ENCODE peak calls at places on chromosome 6, in seven cellular contexts. E, B, G, M, W, C and X are unnamed samples.
A peak's percentile ranks its signal among the peaks of the same experiment; 100 is the strongest.

GRCh38 chr6:18309046-18309445 is 44.7 kb upstream of the DEK start:
- DNase-seq in B (no peak), E (no peak), G (no peak), W (no peak), C (no peak), M (no peak), X (no peak)

GRCh38 chr6:152110878-152111820 is 303.7 kb downstream of the ESR1 start:
- DNase-seq in M (peak; percentile 78), G (no peak), E (peak; percentile 71), W (no peak), B (no peak), C (peak; percentile 31), X (no peak)

GRCh38 chr6:44253307-44254101 is 3.8 kb downstream of the SLC35B2 start:
- DNase-seq in B (peak; percentile 42), G (no peak), C (no peak), W (peak; percentile 83), M (no peak), E (no peak), X (no peak)

GRCh38 chr6:55033021-55033546 is 141.2 kb upstream of the HCRTR2 start:
- DNase-seq in W (no peak), C (no peak), M (no peak), G (no peak), E (no peak), B (no peak), X (no peak)

GRCh38 chr6:155264704-155265320 is 999 bp downstream of the CLDN20 start:
- DNase-seq in B (no peak), W (no peak), M (no peak), C (no peak), G (no peak), E (no peak), X (no peak)

GRCh38 chr6:145815351-145815772 is 767 bp upstream of the FBXO30 start:
- DNase-seq in G (no peak), C (no peak), W (peak; percentile 50), B (no peak), M (peak; percentile 58), E (no peak), X (no peak)

GRCh38 chr6:38168126-38168525 is 348.6 kb downstream of the ZFAND3 start:
- DNase-seq in C (no peak), W (no peak), E (no peak), B (no peak), G (no peak), M (no peak), X (no peak)

GRCh38 chr6:33927112-33927511 is 123.3 kb upstream of the MLN start:
- DNase-seq in M (no peak), W (peak; percentile 14), G (no peak), C (no peak), E (no peak), B (no peak), X (no peak)

GRCh38 chr6:35497571-35498406 is 910 bp upstream of the TEAD3 start:
- DNase-seq in B (no peak), M (peak; percentile 81), C (peak; percentile 46), G (peak; percentile 56), W (peak; percentile 90), E (peak; percentile 84), X (no peak)

GRCh38 chr6:2841264-2842138 is at the start of gene SERPINB1:
- DNase-seq in E (peak; percentile 93), C (peak; percentile 68), G (peak; percentile 95), M (peak; percentile 93), W (peak; percentile 98), B (peak; percentile 47), X (no peak)

GRCh38 chr6:37324131-37325033 is 29.4 kb upstream of the RNF8 start:
- DNase-seq in E (no peak), C (no peak), B (no peak), W (no peak), M (no peak), G (no peak), X (no peak)

GRCh38 chr6:28940294-28940858 is 16.6 kb upstream of the TRIM27 start:
- DNase-seq in C (peak; percentile 54), B (no peak), W (peak; percentile 80), M (no peak), E (no peak), G (no peak), X (no peak)

GRCh38 chr6:122806290-122806689 is 17.2 kb downstream of the SMPDL3A start:
- DNase-seq in W (no peak), B (no peak), M (no peak), G (no peak), C (no peak), E (no peak), X (no peak)

GRCh38 chr6:183668-184067 is 108.6 kb upstream of the DUSP22 start:
- DNase-seq in E (no peak), M (no peak), C (no peak), G (no peak), B (no peak), W (no peak), X (no peak)

GRCh38 chr6:62367601-62368000 is 81.6 kb upstream of the KHDRBS2 start:
- DNase-seq in B (no peak), M (no peak), E (no peak), G (no peak), C (no peak), W (no peak), X (no peak)

GRCh38 chr6:33280539-33280938 is 3.6 kb downstream of the B3GALT4 start:
- DNase-seq in E (no peak), C (no peak), G (no peak), M (no peak), W (no peak), B (no peak), X (no peak)

GRCh38 chr6:38127284-38127683 is 307.8 kb downstream of the ZFAND3 start:
- DNase-seq in E (no peak), B (no peak), G (no peak), C (no peak), M (no peak), W (no peak), X (no peak)

GRCh38 chr6:150696156-150696555 is 96.5 kb downstream of the PLEKHG1 start:
- DNase-seq in C (no peak), M (no peak), B (no peak), E (no peak), W (no peak), G (no peak), X (no peak)

GRCh38 chr6:44650947-44651346 is 263.4 kb downstream of the CDC5L start:
- DNase-seq in E (no peak), B (no peak), G (no peak), M (no peak), C (no peak), W (no peak), X (no peak)

DNA sequence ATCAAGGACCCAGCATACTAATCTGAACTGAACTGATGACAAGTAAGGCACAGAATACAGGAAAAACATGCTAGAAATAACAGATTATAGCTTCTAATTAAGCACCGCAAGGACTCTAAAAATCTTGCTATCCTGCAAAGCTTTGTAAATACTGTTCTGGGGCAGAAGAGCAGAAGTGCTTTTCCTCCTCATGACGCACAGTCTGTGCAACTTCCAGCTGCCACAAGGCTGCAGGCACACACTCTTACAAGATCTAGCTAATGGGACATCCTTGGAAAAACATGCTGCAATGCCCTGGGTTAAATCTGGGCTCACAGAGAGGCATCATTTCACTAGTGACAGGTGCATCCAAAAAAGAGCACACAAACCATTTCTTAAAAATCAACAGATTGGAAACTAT is 188.6 kb downstream of the GJA10 start:
- DNase-seq in W (no peak), G (no peak), M (no peak), C (no peak), B (no peak), E (no peak), X (no peak)
- H3K4me3 ChIP-seq in W (no peak overlapping the region), G (no peak overlapping the region), M (no peak overlapping the region), C (no peak overlapping the region), B (no peak overlapping the region), E (no peak overlapping the region), X (no peak overlapping the region)

GRCh38 chr6:107820571-107821261 is 3.4 kb downstream of the SCML4 start:
- DNase-seq in B (peak; percentile 15), E (no peak), W (no peak), G (no peak), M (no peak), C (no peak), X (peak; percentile 37)

GRCh38 chr6:107822154-107823046 is 1.7 kb downstream of the SCML4 start:
- DNase-seq in G (no peak), E (no peak), C (no peak), M (no peak), B (no peak), W (no peak), X (no peak)

GRCh38 chr6:107823047-107823557 is 1.0 kb downstream of the SCML4 start:
- DNase-seq in W (no peak), G (no peak), C (no peak), E (no peak), M (no peak), B (no peak), X (no peak)

GRCh38 chr6:107819976-107820551 is 4.0 kb downstream of the SCML4 start:
- DNase-seq in B (no peak), M (no peak), W (peak; percentile 27), E (no peak), C (no peak), G (no peak), X (no peak)

GRCh38 chr6:107821591-107821990 is 2.5 kb downstream of the SCML4 start:
- DNase-seq in W (no peak), C (no peak), E (no peak), B (no peak), M (no peak), G (no peak), X (no peak)
- TF ChIP-seq CTCF in W (no peak), C (no peak), E (no peak), B (no peak), M (no peak), G (no peak), X (no peak)

GRCh38 chr6:94121094-94121493 is 701.7 kb upstream of the EPHA7 start:
- DNase-seq in M (no peak), B (no peak), C (no peak), G (no peak), E (no peak), W (no peak), X (no peak)
- H3K4me3 ChIP-seq in M (no peak overlapping the region), B (no peak overlapping the region), C (no peak overlapping the region), G (no peak overlapping the region), E (no peak overlapping the region), W (no peak overlapping the region), X (no peak overlapping the region)

GRCh38 chr6:108560463-108561308 is at the start of gene FOXO3:
- DNase-seq in M (peak; percentile 97), W (peak; percentile 87), C (peak; percentile 78), E (peak; percentile 93), G (peak; percentile 94), B (peak; percentile 37), X (peak; percentile 66)

GRCh38 chr6:108564178-108564577 is 3.5 kb downstream of the FOXO3 start:
- DNase-seq in E (no peak), G (no peak), B (no peak), C (no peak), M (no peak), W (no peak), X (peak; percentile 93)

GRCh38 chr6:108563292-108563691 is 2.6 kb downstream of the FOXO3 start:
- DNase-seq in E (no peak), G (no peak), B (no peak), W (no peak), M (no peak), C (no peak), X (no peak)

GRCh38 chr6:108561742-108562502 is 1.2 kb downstream of the FOXO3 start:
- DNase-seq in W (peak; percentile 46), M (peak; percentile 73), B (no peak), C (no peak), G (peak; percentile 44), E (peak; percentile 37), X (no peak)

GRCh38 chr6:108562503-108562993 is 1.8 kb downstream of the FOXO3 start:
- DNase-seq in M (peak; percentile 83), C (peak; percentile 85), W (peak; percentile 94), B (no peak), E (peak; percentile 77), G (peak; percentile 81), X (no peak)
- TF ChIP-seq CTCF in M (no peak), C (no peak), W (no peak), B (no peak), E (peak; percentile 10), G (no peak), X (no peak)

GRCh38 chr6:127520061-127520460 is 926 bp upstream of the MTCL3 start:
- DNase-seq in E (no peak), B (no peak), C (no peak), M (no peak), G (no peak), W (peak; percentile 53), X (no peak)
- H3K4me3 ChIP-seq in E (no peak overlapping the region), B (no peak overlapping the region), C (no peak overlapping the region), M (no peak overlapping the region), G (no peak overlapping the region), W (peak overlapping the region; percentile 89), X (no peak overlapping the region)